ENCODE peak calls at places on chromosome 6, in ten cellular contexts. M is lower leg skin, J is gastrocnemius medialis, A is body of pancreas, Q is IMR-90, H is H54, X is esophagus squamous epithelium, Z is right lobe of liver, L is K562, K is spleen. E is an unnamed sample.

GRCh38 chr6:46653439-46653942 is 716 bp downstream of the SLC25A27 start:
- DNase-seq in X (no peak), L (no peak), K (no peak), Q (no peak), Z (no peak), A (no peak), J (no peak), M (no peak), H (no peak), E (no peak)

GRCh38 chr6:133093957-133094356 is 147.2 kb upstream of the EYA4 start:
- DNase-seq in M (no peak), X (no peak), H (no peak), J (no peak), Q (no peak), A (no peak), K (no peak), L (no peak), Z (no peak), E (no peak)

GRCh38 chr6:80477591-80478370 is 371.3 kb downstream of the BCKDHB start:
- DNase-seq in Z (no peak), M (no peak), X (no peak), Q (peak; percentile 72), A (no peak), H (no peak), J (no peak), L (no peak), K (no peak), E (no peak)

GRCh38 chr6:167324111-167324510 is 775 bp upstream of the TTLL2 start:
- DNase-seq in J (no peak), A (no peak), L (no peak), K (peak; percentile 55), Q (no peak), H (no peak), M (peak; percentile 45), X (no peak), Z (no peak), E (no peak)

GRCh38 chr6:112258636-112259336 is 4.4 kb upstream of the LAMA4 start:
- DNase-seq in X (no peak), K (no peak), Z (no peak), L (no peak), H (no peak), Q (peak; percentile 57), M (no peak), A (no peak), J (no peak), E (no peak)

GRCh38 chr6:35728663-35729348 is 8.0 kb upstream of the ARMC12 start:
- DNase-seq in H (no peak), K (peak; percentile 88), Q (no peak), M (peak; percentile 94), X (no peak), J (peak; percentile 70), A (peak; percentile 53), Z (peak; percentile 81), L (peak; percentile 43), E (no peak)

GRCh38 chr6:30647039-30647801 is at the start of gene C6orf136:
- DNase-seq in Q (peak; percentile 91), K (peak; percentile 98), A (peak; percentile 80), L (peak; percentile 96), M (peak; percentile 97), H (peak; percentile 90), Z (peak; percentile 94), J (peak; percentile 84), X (peak; percentile 49), E (peak; percentile 83)

GRCh38 chr6:34731393-34732060 is 25.8 kb upstream of the SNRPC start:
- DNase-seq in M (no peak), L (no peak), J (no peak), A (no peak), K (no peak), X (no peak), Z (no peak), H (no peak), Q (no peak), E (no peak)

GRCh38 chr6:84762220-84762940 is 2.0 kb downstream of the TBX18 start:
- DNase-seq in A (peak; percentile 6), M (no peak), X (no peak), J (no peak), Q (no peak), Z (no peak), H (no peak), L (peak; percentile 53), K (no peak), E (no peak)

GRCh38 chr6:84766118-84766683 is 1.8 kb upstream of the TBX18 start:
- DNase-seq in L (no peak), A (no peak), X (no peak), Q (no peak), J (no peak), Z (no peak), H (no peak), K (peak; percentile 44), M (no peak), E (no peak)

GRCh38 chr6:84762941-84763396 is 1.4 kb downstream of the TBX18 start:
- DNase-seq in H (no peak), Z (no peak), L (peak; percentile 35), J (no peak), X (no peak), Q (no peak), A (peak; percentile 7), M (peak; percentile 91), K (no peak), E (no peak)

GRCh38 chr6:84763397-84764331 is 734 bp downstream of the TBX18 start:
- DNase-seq in L (peak; percentile 76), H (no peak), M (peak; percentile 92), A (peak; percentile 38), Q (peak; percentile 14), X (no peak), K (no peak), J (no peak), Z (peak; percentile 21), E (peak; percentile 16)

GRCh38 chr6:84764332-84765049 is at the start of gene TBX18:
- DNase-seq in J (peak; percentile 77), A (peak; percentile 75), Q (peak; percentile 88), H (no peak), Z (peak; percentile 74), L (peak; percentile 94), K (peak; percentile 65), M (peak; percentile 99), X (peak; percentile 17), E (peak; percentile 62)
- TF ChIP-seq POLR2A in J (peak; percentile 58), A (no peak), Q (no peak), H (no peak), Z (no peak), L (peak; percentile 84), K (no peak), M (no peak), X (no peak), E (no peak)

GRCh38 chr6:26204332-26205160 is 117.3 kb downstream of the HFE start:
- DNase-seq in X (peak; percentile 75), L (peak; percentile 89), Q (peak; percentile 99), K (peak; percentile 95), H (no peak), A (peak; percentile 83), J (peak; percentile 73), Z (peak; percentile 91), M (peak; percentile 96), E (peak; percentile 99)
- TF ChIP-seq POLR2A in X (no peak), L (peak; percentile 100), Q (peak; percentile 99), K (peak; percentile 71), H (peak; percentile 63), A (peak; percentile 99), J (peak; percentile 65), Z (peak; percentile 95), M (no peak), E (peak; percentile 100)

GRCh38 chr6:44311767-44312166 is 1.4 kb downstream of the AARS2 start:
- DNase-seq in L (no peak), X (no peak), A (no peak), H (no peak), J (no peak), Z (no peak), M (no peak), Q (no peak), K (no peak), E (no peak)

GRCh38 chr6:44315506-44315905 is 2.4 kb upstream of the AARS2 start:
- DNase-seq in J (no peak), M (no peak), K (no peak), L (no peak), H (no peak), A (no peak), Z (no peak), X (no peak), Q (no peak), E (no peak)

GRCh38 chr6:44311304-44311703 is 1.8 kb downstream of the AARS2 start:
- DNase-seq in Q (no peak), X (no peak), J (no peak), H (no peak), K (no peak), A (no peak), M (no peak), L (no peak), Z (no peak), E (no peak)

GRCh38 chr6:44310241-44310640 is 2.9 kb downstream of the AARS2 start:
- DNase-seq in Q (no peak), H (no peak), Z (no peak), M (no peak), A (no peak), X (no peak), K (no peak), J (no peak), L (no peak), E (no peak)

DNA sequence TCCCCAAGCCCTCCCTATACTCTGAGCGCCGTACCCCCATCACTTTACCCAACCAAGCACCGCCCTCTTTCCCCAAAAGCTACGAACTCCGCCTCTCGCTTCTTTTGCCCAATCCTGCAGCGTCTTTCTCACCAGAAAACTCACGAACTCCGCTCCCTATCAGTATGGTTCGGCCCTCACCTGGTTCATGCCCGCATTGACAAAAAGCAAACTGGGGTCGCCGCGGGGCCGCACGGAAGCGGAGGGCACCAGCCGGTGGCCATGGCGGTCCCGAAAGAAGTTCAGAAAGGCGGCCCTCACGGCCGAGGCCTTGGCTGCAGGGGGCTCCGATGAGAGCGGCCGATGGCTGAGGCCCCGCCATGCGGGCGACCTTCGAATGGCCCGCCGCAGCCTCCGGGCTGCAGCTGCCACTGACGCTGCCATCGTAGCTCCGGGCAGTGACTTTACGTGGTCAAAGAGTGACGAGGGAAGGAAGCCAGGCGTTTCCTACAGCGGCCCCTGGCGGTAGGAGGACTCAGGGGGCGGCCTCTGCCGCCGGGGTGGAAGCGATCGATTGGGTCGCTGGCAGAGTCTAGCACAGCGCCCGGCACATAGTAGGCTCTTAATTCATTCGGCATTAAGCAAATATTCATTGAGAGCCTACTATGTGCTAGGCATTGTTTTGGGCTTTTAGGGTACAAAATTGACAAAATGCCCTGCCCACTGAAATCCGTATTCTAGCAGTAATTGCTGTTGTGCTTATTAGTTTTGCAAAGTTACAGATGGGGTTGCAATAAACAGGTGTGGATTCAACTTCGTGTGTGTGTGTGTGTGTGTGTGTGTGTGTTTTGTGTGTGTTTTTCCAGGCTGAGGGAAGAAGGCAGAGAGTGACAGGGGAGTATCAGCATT is at the start of gene AARS2:
- DNase-seq in X (peak; percentile 27), L (peak; percentile 94), Q (peak; percentile 83), K (peak; percentile 96), J (peak; percentile 67), A (peak; percentile 89), Z (peak; percentile 85), H (peak; percentile 95), M (peak; percentile 97), E (peak; percentile 92)
- TF ChIP-seq POLR2A in X (no peak), L (peak; percentile 96), Q (peak; percentile 89), K (peak; percentile 62), J (peak; percentile 39), A (peak; percentile 93), Z (peak; percentile 80), H (peak; percentile 97), M (no peak), E (peak; percentile 94)

DNA sequence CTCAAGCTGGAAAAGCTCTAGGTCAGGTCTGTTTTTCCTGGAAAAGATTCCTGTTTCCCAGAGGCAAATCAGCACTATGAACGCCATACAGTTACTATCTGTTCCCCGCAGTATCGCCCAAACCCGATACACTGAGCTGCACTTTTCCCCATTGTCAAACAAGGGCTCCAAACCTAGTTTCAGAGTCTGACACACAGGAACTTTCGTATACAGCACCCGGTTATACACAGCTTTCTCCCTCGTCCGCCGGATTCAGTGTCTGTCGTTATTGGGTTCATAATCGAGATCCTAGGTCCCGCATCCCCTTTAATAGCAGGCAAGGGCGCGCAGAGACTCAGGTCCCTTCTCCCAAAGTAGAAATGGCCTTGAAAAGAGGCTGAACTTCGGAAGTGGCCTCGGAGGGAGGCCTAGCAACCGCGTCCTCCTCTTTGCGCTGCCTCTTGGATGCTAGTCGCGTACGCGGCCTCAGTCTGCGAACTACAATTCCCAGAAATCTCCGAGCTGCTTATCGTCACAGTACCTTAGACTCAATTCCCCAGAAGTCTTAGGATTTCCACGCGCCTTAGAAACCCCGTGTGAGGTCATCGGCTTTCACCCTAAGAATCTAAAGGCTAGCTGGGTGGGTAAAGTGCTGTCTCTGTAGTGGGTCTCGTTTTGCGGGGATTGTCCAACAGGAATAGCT is 34.2 kb downstream of the ZNF391 start:
- DNase-seq in H (no peak), M (no peak), L (no peak), Z (no peak), A (no peak), J (no peak), X (no peak), Q (no peak), K (no peak), E (no peak)
- TF ChIP-seq POLR2A in H (no peak), M (no peak), L (no peak), Z (no peak), A (no peak), J (no peak), X (no peak), Q (no peak), K (no peak), E (no peak)